ENCODE peak calls at places on chromosomes 12 and 14, in four cellular contexts. U, K, N and M are unnamed samples.

GRCh38 chr12:29569392-29569791 is 71.9 kb upstream of the OVCH1 start:
- DNase-seq in U (no peak), K (no peak), N (no peak), M (no peak)

GRCh38 chr12:23954332-23954731 is 4.9 kb upstream of the SOX5 start:
- DNase-seq in U (no peak), K (no peak), N (no peak), M (no peak)

GRCh38 chr12:666766-667308 is 3.6 kb upstream of the NINJ2 start:
- DNase-seq in U (peak), K (no peak), N (no peak), M (peak)

GRCh38 chr12:30973171-30973570 is 46.6 kb downstream of the TSPAN11 start:
- DNase-seq in U (no peak), K (no peak), N (no peak), M (no peak)

GRCh38 chr12:94187351-94187750 is 39.0 kb downstream of the PLXNC1 start:
- DNase-seq in U (no peak), K (no peak), N (no peak), M (no peak)

GRCh38 chr12:46549527-46550265 is 177.1 kb upstream of the SLC38A2 start:
- DNase-seq in U (no peak), K (no peak), N (no peak), M (peak)

GRCh38 chr14:73231874-73232851 is 5.1 kb upstream of the PAPLN start:
- DNase-seq in U (no peak), K (no peak), N (no peak), M (peak)

GRCh38 chr12:62724947-62725447 is 210.0 kb downstream of the PPM1H start:
- DNase-seq in U (peak), K (peak), N (peak), M (peak)

GRCh38 chr14:20818861-20819260 is 16.2 kb upstream of the RNASE1 start:
- DNase-seq in U (no peak), K (no peak), N (no peak), M (no peak)

GRCh38 chr14:91352101-91352500 is 65.5 kb downstream of the CCDC88C start:
- DNase-seq in U (no peak), K (no peak), N (no peak), M (no peak)